ENCODE peak calls at places on chromosomes 13 and 19, in six cellular contexts. One of them, this sample, is unnamed.
A peak's percentile ranks its signal among the peaks of the same experiment; 100 is the strongest.

GRCh38 chr13:109918179-109918651 is 131.8 kb upstream of the IRS2 start:
- DNase-seq in astrocyte of the spinal cord: no peak
- DNase-seq in tibial artery: peak; percentile 25
- DNase-seq in ascending aorta: peak; percentile 74
- DNase-seq in astrocyte of the cerebellum: no peak
- DNase-seq in Caco-2: no peak
- DNase-seq in this sample: no peak

GRCh38 chr13:94749162-94749561 is 36.8 kb upstream of the SOX21 start:
- DNase-seq in astrocyte of the spinal cord: no peak
- DNase-seq in tibial artery: no peak
- DNase-seq in ascending aorta: no peak
- DNase-seq in astrocyte of the cerebellum: no peak
- DNase-seq in Caco-2: no peak
- DNase-seq in this sample: no peak

GRCh38 chr19:32053366-32053765 is 292.0 kb upstream of the ZNF507 start:
- DNase-seq in astrocyte of the spinal cord: no peak
- DNase-seq in tibial artery: no peak
- DNase-seq in ascending aorta: no peak
- DNase-seq in astrocyte of the cerebellum: no peak
- DNase-seq in Caco-2: no peak
- DNase-seq in this sample: no peak

GRCh38 chr19:6809262-6809661 is 36.8 kb downstream of the VAV1 start:
- DNase-seq in astrocyte of the spinal cord: no peak
- DNase-seq in tibial artery: no peak
- DNase-seq in ascending aorta: no peak
- DNase-seq in astrocyte of the cerebellum: no peak
- DNase-seq in Caco-2: no peak
- DNase-seq in this sample: no peak

GRCh38 chr13:40440990-40441820 is 225.2 kb downstream of the FOXO1 start:
- DNase-seq in astrocyte of the spinal cord: peak; percentile 48
- DNase-seq in tibial artery: peak; percentile 87
- DNase-seq in ascending aorta: peak; percentile 87
- DNase-seq in astrocyte of the cerebellum: peak; percentile 8
- DNase-seq in Caco-2: no peak
- DNase-seq in this sample: no peak

GRCh38 chr13:69264362-69265334 is 843.0 kb upstream of the ATXN8OS start:
- DNase-seq in astrocyte of the spinal cord: no peak
- DNase-seq in tibial artery: no peak
- DNase-seq in ascending aorta: no peak
- DNase-seq in astrocyte of the cerebellum: no peak
- DNase-seq in Caco-2: no peak
- DNase-seq in this sample: no peak

GRCh38 chr19:3159565-3159964 is 19.0 kb upstream of the S1PR4 start:
- DNase-seq in astrocyte of the spinal cord: no peak
- DNase-seq in tibial artery: no peak
- DNase-seq in ascending aorta: no peak
- DNase-seq in astrocyte of the cerebellum: no peak
- DNase-seq in Caco-2: no peak
- DNase-seq in this sample: no peak

GRCh38 chr13:45269204-45269603 is 68.4 kb upstream of the KCTD4 start:
- DNase-seq in astrocyte of the spinal cord: peak; percentile 44
- DNase-seq in tibial artery: no peak
- DNase-seq in ascending aorta: no peak
- DNase-seq in astrocyte of the cerebellum: peak; percentile 22
- DNase-seq in Caco-2: no peak
- DNase-seq in this sample: no peak

GRCh38 chr13:45295536-45295935 is 45.4 kb downstream of the TPT1 start:
- DNase-seq in astrocyte of the spinal cord: peak; percentile 45
- DNase-seq in tibial artery: no peak
- DNase-seq in ascending aorta: no peak
- DNase-seq in astrocyte of the cerebellum: peak; percentile 9
- DNase-seq in Caco-2: no peak
- DNase-seq in this sample: no peak

GRCh38 chr19:37931941-37932655 is 25.1 kb downstream of the SIPA1L3 start:
- DNase-seq in astrocyte of the spinal cord: peak; percentile 78
- DNase-seq in tibial artery: peak; percentile 55
- DNase-seq in ascending aorta: peak; percentile 77
- DNase-seq in astrocyte of the cerebellum: peak; percentile 67
- DNase-seq in Caco-2: peak; percentile 92
- DNase-seq in this sample: no peak

GRCh38 chr13:72839831-72840426 is 58.0 kb downstream of the PIBF1 start:
- DNase-seq in astrocyte of the spinal cord: peak; percentile 46
- DNase-seq in tibial artery: no peak
- DNase-seq in ascending aorta: no peak
- DNase-seq in astrocyte of the cerebellum: peak; percentile 28
- DNase-seq in Caco-2: peak; percentile 77
- DNase-seq in this sample: no peak

GRCh38 chr19:56377105-56377924 is 16.0 kb downstream of the ZNF582 start:
- DNase-seq in astrocyte of the spinal cord: no peak
- DNase-seq in tibial artery: no peak
- DNase-seq in ascending aorta: no peak
- DNase-seq in astrocyte of the cerebellum: no peak
- DNase-seq in Caco-2: no peak
- DNase-seq in this sample: no peak

GRCh38 chr19:30358821-30359580 is 13.2 kb upstream of the ZNF536 start:
- DNase-seq in astrocyte of the spinal cord: no peak
- DNase-seq in tibial artery: peak; percentile 10
- DNase-seq in ascending aorta: peak; percentile 51
- DNase-seq in astrocyte of the cerebellum: no peak
- DNase-seq in Caco-2: no peak
- DNase-seq in this sample: no peak

GRCh38 chr19:46841458-46842083 is 9.1 kb downstream of the AP2S1 start:
- DNase-seq in astrocyte of the spinal cord: peak; percentile 32
- DNase-seq in tibial artery: peak; percentile 76
- DNase-seq in ascending aorta: peak; percentile 86
- DNase-seq in astrocyte of the cerebellum: no peak
- DNase-seq in Caco-2: no peak
- DNase-seq in this sample: peak; percentile 49

GRCh38 chr13:112740502-112741131 is 50.8 kb downstream of the ATP11A start:
- DNase-seq in astrocyte of the spinal cord: peak; percentile 45
- DNase-seq in tibial artery: peak; percentile 75
- DNase-seq in ascending aorta: no peak
- DNase-seq in astrocyte of the cerebellum: no peak
- DNase-seq in Caco-2: no peak
- DNase-seq in this sample: no peak

GRCh38 chr13:112743451-112744305 is 53.8 kb downstream of the ATP11A start:
- DNase-seq in astrocyte of the spinal cord: no peak
- DNase-seq in tibial artery: no peak
- DNase-seq in ascending aorta: no peak
- DNase-seq in astrocyte of the cerebellum: no peak
- DNase-seq in Caco-2: no peak
- DNase-seq in this sample: no peak

GRCh38 chr13:112741835-112742570 is 52.2 kb downstream of the ATP11A start:
- DNase-seq in astrocyte of the spinal cord: no peak
- DNase-seq in tibial artery: no peak
- DNase-seq in ascending aorta: no peak
- DNase-seq in astrocyte of the cerebellum: no peak
- DNase-seq in Caco-2: no peak
- DNase-seq in this sample: no peak

GRCh38 chr13:112742583-112742982 is 52.7 kb downstream of the ATP11A start:
- DNase-seq in astrocyte of the spinal cord: no peak
- DNase-seq in tibial artery: no peak
- DNase-seq in ascending aorta: no peak
- DNase-seq in astrocyte of the cerebellum: no peak
- DNase-seq in Caco-2: no peak
- DNase-seq in this sample: no peak

DNA sequence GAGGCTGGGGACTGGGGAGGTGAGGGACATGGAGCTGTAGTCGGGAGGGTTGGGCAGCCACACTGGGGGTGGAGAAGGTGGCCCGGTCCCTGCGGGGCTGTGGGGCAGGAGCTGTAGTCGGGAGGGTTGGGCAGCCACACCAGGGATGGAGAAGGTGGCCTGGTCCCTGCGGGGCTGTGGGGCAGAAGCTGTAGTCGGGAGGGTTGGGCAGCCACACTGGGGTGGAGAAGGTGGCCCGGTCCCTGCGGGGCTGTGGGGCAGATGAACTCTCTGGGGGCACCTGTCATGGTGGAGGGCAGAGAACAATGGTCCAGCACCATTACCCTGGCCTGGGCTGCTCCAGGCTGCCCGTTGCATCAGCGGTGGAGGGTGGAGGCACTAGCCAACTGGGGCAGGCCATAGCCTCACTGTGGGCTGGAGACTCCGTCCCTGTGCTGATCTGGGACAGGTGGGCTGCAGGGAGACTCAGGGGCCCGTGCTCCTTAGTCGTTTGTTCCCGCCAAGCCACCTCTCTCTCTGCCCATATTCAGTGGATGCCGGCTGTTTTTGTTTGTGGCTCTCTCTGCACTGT is 51.4 kb downstream of the ATP11A start:
- DNase-seq in astrocyte of the spinal cord: no peak
- DNase-seq in tibial artery: no peak
- DNase-seq in ascending aorta: no peak
- DNase-seq in astrocyte of the cerebellum: no peak
- DNase-seq in Caco-2: no peak
- DNase-seq in this sample: no peak
- H3K4me3 ChIP-seq in astrocyte of the spinal cord: no peak overlapping the region
- H3K4me3 ChIP-seq in tibial artery: peak overlapping the region; percentile 10
- H3K4me3 ChIP-seq in ascending aorta: no peak overlapping the region
- H3K4me3 ChIP-seq in astrocyte of the cerebellum: no peak overlapping the region
- H3K4me3 ChIP-seq in Caco-2: no peak overlapping the region
- H3K4me3 ChIP-seq in this sample: no peak overlapping the region

DNA sequence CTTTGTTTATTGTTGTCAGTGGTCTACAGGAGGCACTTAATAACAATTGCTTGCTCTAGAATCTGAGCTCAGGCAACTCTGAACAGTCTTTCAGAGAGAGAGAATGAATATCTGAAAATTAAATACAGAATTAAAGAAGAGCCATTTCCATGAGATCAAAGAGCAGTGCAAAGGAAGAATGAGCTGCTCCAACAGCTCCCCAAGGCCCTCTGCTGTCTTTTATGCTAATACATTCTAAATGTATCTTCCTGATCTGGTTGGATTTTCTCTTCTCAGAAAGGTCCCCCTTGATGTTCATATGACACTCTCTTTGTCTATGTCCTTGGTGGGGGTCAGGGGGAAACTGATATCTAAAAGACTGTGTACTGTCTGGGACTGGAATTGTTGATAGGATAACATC is 1029.6 kb downstream of the PCDH9 start:
- DNase-seq in astrocyte of the spinal cord: no peak
- DNase-seq in tibial artery: no peak
- DNase-seq in ascending aorta: no peak
- DNase-seq in astrocyte of the cerebellum: no peak
- DNase-seq in Caco-2: no peak
- DNase-seq in this sample: no peak
- TF ChIP-seq CTCF in astrocyte of the spinal cord: no peak
- TF ChIP-seq CTCF in tibial artery: no peak
- TF ChIP-seq CTCF in ascending aorta: no peak
- TF ChIP-seq CTCF in astrocyte of the cerebellum: no peak
- TF ChIP-seq CTCF in Caco-2: no peak
- TF ChIP-seq CTCF in this sample: peak; percentile 11

GRCh38 chr19:1401138-1401888 is at the start of gene GAMT:
- DNase-seq in astrocyte of the spinal cord: no peak
- DNase-seq in tibial artery: no peak
- DNase-seq in ascending aorta: no peak
- DNase-seq in astrocyte of the cerebellum: no peak
- DNase-seq in Caco-2: peak; percentile 71
- DNase-seq in this sample: no peak

GRCh38 chr19:1401889-1402217 is 511 bp upstream of the GAMT start:
- DNase-seq in astrocyte of the spinal cord: no peak
- DNase-seq in tibial artery: no peak
- DNase-seq in ascending aorta: no peak
- DNase-seq in astrocyte of the cerebellum: no peak
- DNase-seq in Caco-2: no peak
- DNase-seq in this sample: no peak

GRCh38 chr19:1400281-1401137 is 833 bp downstream of the GAMT start:
- DNase-seq in astrocyte of the spinal cord: no peak
- DNase-seq in tibial artery: no peak
- DNase-seq in ascending aorta: peak; percentile 78
- DNase-seq in astrocyte of the cerebellum: no peak
- DNase-seq in Caco-2: peak; percentile 64
- DNase-seq in this sample: no peak

GRCh38 chr19:1399745-1400144 is 1.6 kb downstream of the GAMT start:
- DNase-seq in astrocyte of the spinal cord: no peak
- DNase-seq in tibial artery: no peak
- DNase-seq in ascending aorta: no peak
- DNase-seq in astrocyte of the cerebellum: no peak
- DNase-seq in Caco-2: no peak
- DNase-seq in this sample: no peak

DNA sequence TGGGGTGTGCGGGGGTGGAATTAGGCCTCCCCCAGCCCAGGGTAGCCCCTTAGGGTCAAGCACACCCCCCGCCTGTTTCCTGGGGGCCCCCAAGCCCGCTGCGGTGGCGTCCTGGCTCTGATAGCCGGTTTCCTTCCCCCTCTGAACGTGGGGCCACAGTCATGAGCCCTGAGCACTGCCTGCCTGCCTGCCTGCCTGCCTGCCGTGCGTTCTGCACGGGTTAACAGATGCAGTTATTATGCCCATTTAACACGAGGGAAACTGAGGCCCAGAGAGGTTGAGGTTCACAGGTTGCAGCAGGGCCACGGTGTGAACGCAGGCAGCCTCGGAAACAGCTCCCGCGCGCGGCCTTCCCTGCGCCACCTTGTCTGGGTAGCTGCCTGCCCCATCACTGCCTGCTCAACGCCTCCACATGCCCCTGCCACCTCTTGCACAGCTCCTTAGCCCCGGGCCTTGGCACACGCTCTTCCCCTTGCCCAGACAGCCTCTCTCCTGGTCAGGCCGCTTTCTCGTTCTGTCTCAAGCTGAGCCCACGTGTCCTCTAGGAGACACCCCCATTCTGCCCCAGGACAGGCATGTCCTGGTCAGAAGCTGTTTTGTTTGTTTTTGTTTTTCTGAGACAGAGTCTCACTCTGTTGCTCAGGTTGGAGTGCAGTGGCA is 1.2 kb upstream of the GAMT start:
- DNase-seq in astrocyte of the spinal cord: no peak
- DNase-seq in tibial artery: no peak
- DNase-seq in ascending aorta: no peak
- DNase-seq in astrocyte of the cerebellum: no peak
- DNase-seq in Caco-2: no peak
- DNase-seq in this sample: no peak
- H3K4me3 ChIP-seq in astrocyte of the spinal cord: no peak overlapping the region
- H3K4me3 ChIP-seq in tibial artery: no peak overlapping the region
- H3K4me3 ChIP-seq in ascending aorta: no peak overlapping the region
- H3K4me3 ChIP-seq in astrocyte of the cerebellum: no peak overlapping the region
- H3K4me3 ChIP-seq in Caco-2: no peak overlapping the region
- H3K4me3 ChIP-seq in this sample: no peak overlapping the region

GRCh38 chr13:33815011-33815550 is 2.9 kb upstream of the RFC3 start:
- DNase-seq in astrocyte of the spinal cord: no peak
- DNase-seq in tibial artery: no peak
- DNase-seq in ascending aorta: no peak
- DNase-seq in astrocyte of the cerebellum: no peak
- DNase-seq in Caco-2: no peak
- DNase-seq in this sample: no peak

GRCh38 chr13:33817513-33817842 is 471 bp upstream of the RFC3 start:
- DNase-seq in astrocyte of the spinal cord: no peak
- DNase-seq in tibial artery: no peak
- DNase-seq in ascending aorta: no peak
- DNase-seq in astrocyte of the cerebellum: no peak
- DNase-seq in Caco-2: no peak
- DNase-seq in this sample: no peak

GRCh38 chr13:33816912-33817311 is 1.0 kb upstream of the RFC3 start:
- DNase-seq in astrocyte of the spinal cord: no peak
- DNase-seq in tibial artery: no peak
- DNase-seq in ascending aorta: no peak
- DNase-seq in astrocyte of the cerebellum: no peak
- DNase-seq in Caco-2: no peak
- DNase-seq in this sample: no peak

GRCh38 chr13:33817843-33818661 is at the start of gene RFC3:
- DNase-seq in astrocyte of the spinal cord: peak; percentile 97
- DNase-seq in tibial artery: peak; percentile 91
- DNase-seq in ascending aorta: peak; percentile 95
- DNase-seq in astrocyte of the cerebellum: peak; percentile 93
- DNase-seq in Caco-2: peak; percentile 94
- DNase-seq in this sample: peak; percentile 59
- TF ChIP-seq CTCF in astrocyte of the spinal cord: no peak
- TF ChIP-seq CTCF in tibial artery: no peak
- TF ChIP-seq CTCF in ascending aorta: no peak
- TF ChIP-seq CTCF in astrocyte of the cerebellum: no peak
- TF ChIP-seq CTCF in Caco-2: peak; percentile 2
- TF ChIP-seq CTCF in this sample: no peak

GRCh38 chr13:110925023-110925608 is 10.2 kb upstream of the ANKRD10 start:
- DNase-seq in astrocyte of the spinal cord: peak; percentile 9
- DNase-seq in tibial artery: no peak
- DNase-seq in ascending aorta: no peak
- DNase-seq in astrocyte of the cerebellum: no peak
- DNase-seq in Caco-2: no peak
- DNase-seq in this sample: no peak
- H3K4me3 ChIP-seq in astrocyte of the spinal cord: no peak overlapping the region
- H3K4me3 ChIP-seq in tibial artery: no peak overlapping the region
- H3K4me3 ChIP-seq in ascending aorta: no peak overlapping the region
- H3K4me3 ChIP-seq in astrocyte of the cerebellum: no peak overlapping the region
- H3K4me3 ChIP-seq in Caco-2: no peak overlapping the region
- H3K4me3 ChIP-seq in this sample: no peak overlapping the region

This sample was measured in AG04449.